ENCODE peak calls at places on chromosomes 13 and 19, in five cellular contexts. D is cardiac muscle cell, S is NB4, K is nephron progenitor cell, W is H9. I is an unnamed sample.

GRCh38 chr19:51293571-51294210 is 17.8 kb upstream of the IGLON5 start:
- DNase-seq in K (no peak), W (peak), S (no peak), D (no peak), I (no peak)

GRCh38 chr19:10290876-10291553 is 1.3 kb downstream of the ICAM5 start:
- DNase-seq in K (peak), S (peak), D (peak), W (peak), I (peak)

GRCh38 chr13:111359237-111359915 is 38.9 kb downstream of the TEX29 start:
- DNase-seq in W (peak), S (no peak), D (no peak), K (no peak), I (no peak)

GRCh38 chr19:45251452-45252354 is 632 bp downstream of the MARK4 start:
- DNase-seq in D (no peak), S (peak), K (peak), W (no peak), I (no peak)

GRCh38 chr19:55498246-55498645 is 10.0 kb downstream of the SSC5D start:
- DNase-seq in D (no peak), S (no peak), W (no peak), K (no peak), I (no peak)

GRCh38 chr19:49761625-49762311 is 1.3 kb downstream of the TSKS start:
- DNase-seq in K (no peak), S (peak), W (peak), D (peak), I (no peak)

GRCh38 chr19:46049597-46049996 is 8.8 kb upstream of the IGFL4 start:
- DNase-seq in S (no peak), K (no peak), W (peak), D (no peak), I (no peak)

GRCh38 chr13:50174630-50175029 is 159.4 kb downstream of the KCNRG start:
- DNase-seq in W (no peak), D (no peak), S (no peak), K (no peak), I (no peak)

GRCh38 chr19:51417107-51417806 is at the start of gene SIGLEC10:
- DNase-seq in K (no peak), S (peak), D (peak), W (peak), I (peak)

GRCh38 chr13:40190656-40191100 is 475.8 kb downstream of the FOXO1 start:
- DNase-seq in W (no peak), K (no peak), D (peak), S (peak), I (no peak)

GRCh38 chr13:49627831-49628652 is at the start of gene ARL11:
- DNase-seq in W (peak), K (peak), S (peak), D (no peak), I (peak)

GRCh38 chr13:112954488-112955270 is 14.3 kb upstream of the MCF2L start:
- DNase-seq in D (no peak), K (no peak), W (no peak), S (no peak), I (no peak)

GRCh38 chr13:59744747-59745394 is 418.9 kb downstream of the DIAPH3 start:
- DNase-seq in W (no peak), D (peak), K (no peak), S (no peak), I (no peak)

GRCh38 chr13:20499986-20500385 is 25.7 kb downstream of the CRYL1 start:
- DNase-seq in W (no peak), K (no peak), S (no peak), D (no peak), I (no peak)

GRCh38 chr19:38912600-38913514 is 871 bp upstream of the CCER2 start:
- DNase-seq in K (no peak), W (no peak), S (peak), D (no peak), I (no peak)

GRCh38 chr13:97878421-97879375 is 74.8 kb upstream of the IPO5 start:
- DNase-seq in D (no peak), W (no peak), S (no peak), K (no peak), I (no peak)

GRCh38 chr13:40084934-40085333 is 429.5 kb downstream of the COG6 start:
- DNase-seq in W (no peak), S (no peak), K (no peak), D (no peak), I (no peak)

GRCh38 chr13:105732946-105733529 is 802.4 kb downstream of the EFNB2 start:
- DNase-seq in D (no peak), K (no peak), S (no peak), W (no peak), I (no peak)

GRCh38 chr13:73259061-73259908 is 200.5 kb downstream of the KLF5 start:
- DNase-seq in W (no peak), K (no peak), D (peak), S (no peak), I (no peak)

GRCh38 chr19:54062643-54063042 is 1.1 kb downstream of the VSTM1 start:
- DNase-seq in S (peak), W (no peak), K (no peak), D (no peak), I (peak)

GRCh38 chr19:28827382-28827781 is 385.6 kb downstream of the UQCRFS1 start:
- DNase-seq in K (no peak), S (no peak), D (no peak), W (no peak), I (no peak)

GRCh38 chr13:98293570-98294142 is 116.6 kb upstream of the RNF113B start:
- DNase-seq in D (no peak), W (no peak), K (no peak), S (no peak), I (no peak)

DNA sequence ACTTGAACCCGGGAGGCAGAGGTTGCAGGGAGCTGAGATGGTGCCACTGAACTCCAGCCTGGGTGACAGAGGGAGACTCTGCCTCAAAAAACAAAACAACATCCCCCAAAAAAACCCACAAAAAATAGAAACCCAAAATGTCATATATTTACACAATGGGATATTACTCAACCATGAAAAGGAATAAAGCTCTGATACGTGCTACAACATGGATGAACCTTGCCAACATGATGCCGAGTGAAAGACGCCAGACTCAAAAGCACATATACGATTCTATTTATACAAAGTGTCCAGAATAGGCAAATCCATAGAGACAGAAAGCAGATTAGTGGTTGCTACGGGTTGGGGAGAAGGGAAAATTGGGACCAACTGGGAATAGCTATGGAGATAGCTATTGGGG is 2.1 kb upstream of the TPRX1 start:
- DNase-seq in S (no peak), K (no peak), D (no peak), W (no peak), I (no peak)
- TF ChIP-seq CTCF in S (no peak), K (no peak), D (no peak), W (no peak), I (no peak)

DNA sequence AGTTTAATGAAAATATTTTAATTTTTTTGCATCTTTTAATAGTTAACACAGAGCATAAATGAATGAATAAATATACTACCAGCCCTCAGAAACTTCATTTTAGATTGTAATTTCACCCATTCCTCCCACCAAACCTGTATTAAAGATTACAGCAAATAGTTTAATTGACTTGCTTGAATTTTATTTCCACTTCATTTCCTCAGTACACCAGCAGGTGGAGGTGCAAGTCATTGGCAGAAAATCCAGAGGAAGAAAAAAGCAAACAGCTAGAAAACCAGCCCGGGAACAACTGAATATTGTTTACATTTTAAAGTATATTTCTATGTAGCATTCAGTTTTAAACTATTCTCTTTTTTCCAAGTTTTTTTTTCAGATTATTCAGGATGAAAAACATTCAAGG is 177.8 kb downstream of the OLFM4 start:
- DNase-seq in W (no peak), D (no peak), K (no peak), S (peak), I (no peak)
- TF ChIP-seq CTCF in W (peak), D (peak), K (peak), S (no peak), I (no peak)

GRCh38 chr19:41893899-41894298 is 10.9 kb downstream of the ARHGEF1 start:
- DNase-seq in S (peak), D (peak), K (no peak), W (no peak), I (no peak)
- TF ChIP-seq CTCF in S (peak), D (peak), K (no peak), W (no peak), I (no peak)

GRCh38 chr19:43624933-43625332 is 5.5 kb upstream of the ZNF428 start:
- DNase-seq in S (peak), K (peak), W (peak), D (peak), I (peak)
- TF ChIP-seq CTCF in S (no peak), K (peak), W (peak), D (peak), I (peak)

GRCh38 chr13:33963134-33963533 is 145.2 kb downstream of the RFC3 start:
- DNase-seq in S (no peak), D (no peak), W (no peak), K (no peak), I (no peak)
- TF ChIP-seq CTCF in S (no peak), D (no peak), W (no peak), K (no peak), I (no peak)

GRCh38 chr13:66994097-66994496 is 236.0 kb downstream of the PCDH9 start:
- DNase-seq in W (peak), K (peak), D (peak), S (no peak), I (no peak)
- TF ChIP-seq CTCF in W (peak), K (peak), D (peak), S (no peak), I (no peak)

GRCh38 chr13:99610702-99611289 is 109.5 kb downstream of the TM9SF2 start:
- DNase-seq in K (no peak), W (peak), S (peak), D (no peak), I (no peak)
- TF ChIP-seq CTCF in K (no peak), W (peak), S (peak), D (peak), I (no peak)

GRCh38 chr13:38826182-38826813 is 139.4 kb downstream of the FREM2 start:
- DNase-seq in S (peak), D (no peak), K (no peak), W (no peak), I (no peak)
- TF ChIP-seq CTCF in S (no peak), D (no peak), K (no peak), W (no peak), I (no peak)

I was measured in CD14-positive monocyte.